ENCODE peak calls at places on chromosomes 6 and 20, in five cellular contexts. M is HEK293T, G is NCI-H2107, O is heart right ventricle, I is H7. U is an unnamed sample.

GRCh38 chr6:169263374-169263773 is 9.7 kb upstream of the THBS2 start:
- DNase-seq in O (no peak), I (no peak), M (no peak), G (no peak), U (no peak)

GRCh38 chr6:13331516-13332348 is 3.4 kb upstream of the TBC1D7 start:
- DNase-seq in M (no peak), I (peak; percentile 25), O (no peak), G (no peak), U (no peak)

GRCh38 chr20:61799928-61800327 is 265.8 kb downstream of the TAF4 start:
- DNase-seq in O (no peak), G (no peak), M (no peak), I (no peak), U (no peak)

GRCh38 chr20:3238616-3239025 is 369 bp downstream of the SLC4A11 start:
- DNase-seq in O (peak; percentile 25), I (peak; percentile 91), G (no peak), M (peak; percentile 51), U (no peak)

GRCh38 chr6:2579241-2579761 is 171.4 kb downstream of the MYLK4 start:
- DNase-seq in O (no peak), I (no peak), M (no peak), G (no peak), U (no peak)

GRCh38 chr6:103079867-103080266 is 1686.4 kb downstream of the GRIK2 start:
- DNase-seq in O (no peak), M (no peak), I (no peak), G (no peak), U (no peak)

GRCh38 chr6:4362306-4362705 is 226.9 kb upstream of the ECI2 start:
- DNase-seq in O (no peak), I (no peak), G (no peak), M (no peak), U (no peak)

GRCh38 chr6:167550936-167551633 is 226.2 kb downstream of the TTLL2 start:
- DNase-seq in O (peak; percentile 94), M (no peak), G (no peak), I (peak; percentile 49), U (no peak)

GRCh38 chr6:88535296-88535695 is 369.1 kb upstream of the CNR1 start:
- DNase-seq in I (no peak), O (no peak), G (no peak), M (no peak), U (no peak)

GRCh38 chr20:44785768-44786167 is 24.6 kb downstream of the RIMS4 start:
- DNase-seq in M (no peak), I (peak; percentile 82), G (no peak), O (no peak), U (no peak)

GRCh38 chr20:24993337-24994185 is 1.0 kb upstream of the APMAP start:
- DNase-seq in O (no peak), I (no peak), M (no peak), G (no peak), U (no peak)

GRCh38 chr6:9766240-9766915 is 648.5 kb downstream of the TFAP2A start:
- DNase-seq in O (no peak), G (no peak), I (no peak), M (no peak), U (no peak)

GRCh38 chr6:163756079-163756478 is 341.6 kb downstream of the QKI start:
- DNase-seq in I (no peak), G (no peak), M (no peak), O (no peak), U (no peak)

GRCh38 chr6:50113114-50113857 is 63.6 kb upstream of the DEFB112 start:
- DNase-seq in I (no peak), G (no peak), O (no peak), M (no peak), U (no peak)

GRCh38 chr6:155155787-155156447 is 107.9 kb upstream of the CLDN20 start:
- DNase-seq in I (no peak), O (no peak), G (no peak), M (no peak), U (no peak)

GRCh38 chr20:18007534-18008292 is 38.9 kb downstream of the MGME1 start:
- DNase-seq in O (peak; percentile 40), M (no peak), I (no peak), G (no peak), U (no peak)

GRCh38 chr6:37994238-37994637 is 174.7 kb downstream of the ZFAND3 start:
- DNase-seq in O (no peak), G (no peak), I (no peak), M (no peak), U (no peak)

GRCh38 chr6:48883116-48883515 is 579.9 kb downstream of the MMUT start:
- DNase-seq in O (no peak), I (no peak), G (no peak), M (no peak), U (no peak)

GRCh38 chr6:2047855-2048254 is 197.6 kb downstream of the GMDS start:
- DNase-seq in O (no peak), M (no peak), G (no peak), I (no peak), U (no peak)

GRCh38 chr6:14464049-14464448 is 346.5 kb downstream of the CD83 start:
- DNase-seq in M (no peak), O (no peak), G (no peak), I (peak; percentile 24), U (no peak)

U was measured in NCI-H1436 treated with DMSO at 0.1 percent for 48 hours.